ENCODE peak calls at places on chromosomes 7 and 10, in six cellular contexts. V is left ventricle myocardium inferior, W is NCI-H1417, E is M059J, H is kidney epithelial cell, K is Peyer's patch. L is an unnamed sample.
A peak's percentile ranks its signal among the peaks of the same experiment; 100 is the strongest.

GRCh38 chr7:128948976-128949760 is 11.4 kb downstream of the IRF5 start:
- DNase-seq in H (no peak), K (no peak), E (no peak), V (no peak), W (no peak), L (no peak)

GRCh38 chr7:16399916-16400895 is 21.1 kb downstream of the CRPPA start:
- DNase-seq in K (no peak), W (no peak), V (no peak), E (no peak), H (no peak), L (no peak)

GRCh38 chr10:32738958-32739357 is 219.1 kb downstream of the ITGB1 start:
- DNase-seq in E (no peak), K (no peak), H (no peak), W (no peak), V (no peak), L (no peak)

GRCh38 chr10:59435707-59436106 is 73.4 kb upstream of the FAM13C start:
- DNase-seq in K (no peak), H (no peak), V (no peak), E (peak; percentile 1), W (no peak), L (no peak)

GRCh38 chr10:34666008-34666700 is 148.9 kb downstream of the PARD3 start:
- DNase-seq in E (peak; percentile 79), H (peak; percentile 76), K (no peak), W (peak; percentile 3), V (no peak), L (peak; percentile 37)

GRCh38 chr10:123772645-123773508 is 106.7 kb downstream of the GPR26 start:
- DNase-seq in V (no peak), K (no peak), W (no peak), E (no peak), H (no peak), L (no peak)

GRCh38 chr7:69225544-69225943 is 372.7 kb upstream of the AUTS2 start:
- DNase-seq in W (no peak), H (no peak), K (no peak), V (no peak), E (no peak), L (no peak)

GRCh38 chr7:42931447-42931833 is 534 bp downstream of the PSMA2 start:
- DNase-seq in W (no peak), V (no peak), E (peak; percentile 44), K (no peak), H (no peak), L (no peak)

GRCh38 chr10:116787893-116788665 is 45.7 kb upstream of the HSPA12A start:
- DNase-seq in K (peak; percentile 63), V (peak; percentile 81), W (peak; percentile 49), H (no peak), E (peak; percentile 48), L (peak; percentile 72)

GRCh38 chr10:75593690-75594556 is 162.5 kb downstream of the LRMDA start:
- DNase-seq in W (no peak), E (no peak), V (no peak), H (no peak), K (no peak), L (no peak)

GRCh38 chr7:106683941-106684340 is 23.0 kb upstream of the CCDC71L start:
- DNase-seq in K (no peak), W (no peak), E (no peak), H (no peak), V (no peak), L (no peak)

GRCh38 chr10:45160266-45160665 is 155.1 kb downstream of the OR13A1 start:
- DNase-seq in W (no peak), K (no peak), V (no peak), E (peak; percentile 65), H (peak; percentile 29), L (no peak)

GRCh38 chr7:37806152-37806551 is 42.2 kb upstream of the NME8 start:
- DNase-seq in H (no peak), V (no peak), W (no peak), K (no peak), E (no peak), L (no peak)

GRCh38 chr7:98202367-98203195 is 8.7 kb upstream of the BHLHA15 start:
- DNase-seq in V (no peak), H (no peak), K (peak; percentile 88), E (no peak), W (no peak), L (peak; percentile 74)

GRCh38 chr10:1361411-1362105 is 305.4 kb downstream of the WDR37 start:
- DNase-seq in H (no peak), E (no peak), W (no peak), V (no peak), K (no peak), L (no peak)

GRCh38 chr10:73799899-73800559 is 11.4 kb downstream of the NDST2 start:
- DNase-seq in E (no peak), K (no peak), V (no peak), H (no peak), W (no peak), L (no peak)

GRCh38 chr7:159195926-159196325 is 51.3 kb upstream of the VIPR2 start:
- DNase-seq in K (no peak), V (no peak), E (peak; percentile 10), W (no peak), H (no peak), L (no peak)

GRCh38 chr10:127048630-127049029 is 143.4 kb downstream of the DOCK1 start:
- DNase-seq in K (no peak), V (no peak), W (no peak), H (no peak), E (no peak), L (no peak)

GRCh38 chr10:48729941-48730457 is 45.3 kb downstream of the WDFY4 start:
- DNase-seq in V (no peak), E (no peak), H (no peak), K (no peak), W (no peak), L (no peak)

GRCh38 chr7:26167293-26167934 is 15.4 kb downstream of the NFE2L3 start:
- DNase-seq in W (no peak), K (no peak), H (no peak), V (no peak), E (no peak), L (no peak)

GRCh38 chr7:130363156-130363847 is 17.0 kb upstream of the CPA1 start:
- DNase-seq in H (peak; percentile 97), K (no peak), W (no peak), V (no peak), E (peak; percentile 100), L (no peak)

GRCh38 chr7:2734761-2735571 is 47.0 kb downstream of the AMZ1 start:
- DNase-seq in H (no peak), E (no peak), K (peak; percentile 25), V (peak; percentile 60), W (peak; percentile 59), L (peak; percentile 41)

GRCh38 chr7:93799750-93800357 is 90.7 kb downstream of the TFPI2 start:
- DNase-seq in V (no peak), K (no peak), E (peak; percentile 23), H (no peak), W (no peak), L (no peak)

GRCh38 chr7:477626-478220 is 41.9 kb downstream of the PDGFA start:
- DNase-seq in K (no peak), V (peak; percentile 6), W (no peak), E (peak; percentile 47), H (no peak), L (no peak)

GRCh38 chr10:35640951-35641429 is 1.1 kb downstream of the FZD8 start:
- DNase-seq in H (no peak), K (peak; percentile 29), E (peak; percentile 75), W (peak; percentile 18), V (peak; percentile 63), L (peak; percentile 71)

GRCh38 chr7:98617051-98617959 is at the start of gene NPTX2:
- DNase-seq in V (peak; percentile 53), W (peak; percentile 94), K (no peak), E (no peak), H (no peak), L (peak; percentile 18)

GRCh38 chr10:113003032-113003431 is 53.0 kb downstream of the TCF7L2 start:
- DNase-seq in H (no peak), E (no peak), K (no peak), V (no peak), W (no peak), L (no peak)

GRCh38 chr10:131218811-131219583 is 92.5 kb downstream of the TCERG1L start:
- DNase-seq in W (no peak), K (no peak), H (no peak), E (no peak), V (no peak), L (no peak)

GRCh38 chr7:25830986-25831558 is 320.9 kb upstream of the NFE2L3 start:
- DNase-seq in V (no peak), W (no peak), K (no peak), H (no peak), E (no peak), L (no peak)

GRCh38 chr7:1226155-1226901 is 6.3 kb upstream of the UNCX start:
- DNase-seq in K (no peak), V (no peak), W (no peak), E (no peak), H (no peak), L (no peak)

GRCh38 chr10:48760983-48761382 is 76.3 kb downstream of the WDFY4 start:
- DNase-seq in V (no peak), E (no peak), W (no peak), K (no peak), H (no peak), L (no peak)

GRCh38 chr10:23702977-23703414 is 264.1 kb downstream of the OTUD1 start:
- DNase-seq in V (peak; percentile 22), W (peak; percentile 47), H (peak; percentile 25), K (no peak), E (peak; percentile 33), L (peak; percentile 47)